ENCODE peak calls at places on chromosomes 4 and X, in eight cellular contexts. One of them, this sample, is unnamed.

GRCh38 chr4:152771736-152772533 is 7.6 kb downstream of the TIGD4 start:
- DNase-seq in Panc1: no peak
- DNase-seq in SK-N-SH: no peak
- DNase-seq in HCT116: no peak
- DNase-seq in GM12878: no peak
- DNase-seq in GM23338: no peak
- DNase-seq in K562: no peak
- DNase-seq in HepG2: no peak
- DNase-seq in this sample: no peak

GRCh38 chr4:183999435-183999834 is 94.3 kb downstream of the STOX2 start:
- DNase-seq in Panc1: no peak
- DNase-seq in SK-N-SH: no peak
- DNase-seq in HCT116: no peak
- DNase-seq in GM12878: no peak
- DNase-seq in GM23338: no peak
- DNase-seq in K562: no peak
- DNase-seq in HepG2: no peak
- DNase-seq in this sample: no peak

GRCh38 chrX:47578692-47579091 is 3.5 kb upstream of the TIMP1 start:
- DNase-seq in Panc1: no peak
- DNase-seq in SK-N-SH: no peak
- DNase-seq in HCT116: no peak
- DNase-seq in GM12878: no peak
- DNase-seq in GM23338: peak; percentile 24
- DNase-seq in K562: no peak
- DNase-seq in HepG2: no peak
- DNase-seq in this sample: no peak

GRCh38 chr4:174460684-174461083 is 61.6 kb downstream of the HPGD start:
- DNase-seq in Panc1: no peak
- DNase-seq in SK-N-SH: no peak
- DNase-seq in HCT116: no peak
- DNase-seq in GM12878: no peak
- DNase-seq in GM23338: no peak
- DNase-seq in K562: no peak
- DNase-seq in HepG2: no peak
- DNase-seq in this sample: no peak

GRCh38 chr4:40629401-40630334 is at the start of gene RBM47:
- DNase-seq in Panc1: no peak
- DNase-seq in SK-N-SH: peak; percentile 80
- DNase-seq in HCT116: peak; percentile 50
- DNase-seq in GM12878: no peak
- DNase-seq in GM23338: peak; percentile 97
- DNase-seq in K562: peak; percentile 8
- DNase-seq in HepG2: no peak
- DNase-seq in this sample: peak; percentile 58

GRCh38 chrX:150767475-150768131 is 74.4 kb downstream of the MTMR1 start:
- DNase-seq in Panc1: no peak
- DNase-seq in SK-N-SH: no peak
- DNase-seq in HCT116: no peak
- DNase-seq in GM12878: no peak
- DNase-seq in GM23338: no peak
- DNase-seq in K562: peak; percentile 62
- DNase-seq in HepG2: no peak
- DNase-seq in this sample: peak; percentile 63

GRCh38 chrX:15808254-15808653 is 18.0 kb downstream of the ZRSR2 start:
- DNase-seq in Panc1: no peak
- DNase-seq in SK-N-SH: no peak
- DNase-seq in HCT116: no peak
- DNase-seq in GM12878: no peak
- DNase-seq in GM23338: no peak
- DNase-seq in K562: no peak
- DNase-seq in HepG2: no peak
- DNase-seq in this sample: no peak

GRCh38 chr4:76279462-76279861 is 27.1 kb upstream of the STBD1 start:
- DNase-seq in Panc1: no peak
- DNase-seq in SK-N-SH: no peak
- DNase-seq in HCT116: no peak
- DNase-seq in GM12878: no peak
- DNase-seq in GM23338: no peak
- DNase-seq in K562: no peak
- DNase-seq in HepG2: no peak
- DNase-seq in this sample: no peak

GRCh38 chr4:16967722-16968121 is 69.3 kb upstream of the LDB2 start:
- DNase-seq in Panc1: no peak
- DNase-seq in SK-N-SH: no peak
- DNase-seq in HCT116: no peak
- DNase-seq in GM12878: no peak
- DNase-seq in GM23338: no peak
- DNase-seq in K562: no peak
- DNase-seq in HepG2: no peak
- DNase-seq in this sample: no peak

GRCh38 chrX:151365579-151365978 is 31.4 kb upstream of the VMA21 start:
- DNase-seq in Panc1: no peak
- DNase-seq in SK-N-SH: no peak
- DNase-seq in HCT116: no peak
- DNase-seq in GM12878: no peak
- DNase-seq in GM23338: no peak
- DNase-seq in K562: no peak
- DNase-seq in HepG2: no peak
- DNase-seq in this sample: no peak

GRCh38 chr4:8817081-8817812 is 54.4 kb downstream of the HMX1 start:
- DNase-seq in Panc1: no peak
- DNase-seq in SK-N-SH: peak; percentile 1
- DNase-seq in HCT116: no peak
- DNase-seq in GM12878: no peak
- DNase-seq in GM23338: no peak
- DNase-seq in K562: no peak
- DNase-seq in HepG2: no peak
- DNase-seq in this sample: no peak

GRCh38 chr4:145564540-145564939 is 54.6 kb upstream of the MMAA start:
- DNase-seq in Panc1: no peak
- DNase-seq in SK-N-SH: no peak
- DNase-seq in HCT116: no peak
- DNase-seq in GM12878: no peak
- DNase-seq in GM23338: peak; percentile 23
- DNase-seq in K562: no peak
- DNase-seq in HepG2: no peak
- DNase-seq in this sample: no peak

GRCh38 chr4:27397886-27398285 is 537.2 kb downstream of the STIM2 start:
- DNase-seq in Panc1: no peak
- DNase-seq in SK-N-SH: no peak
- DNase-seq in HCT116: no peak
- DNase-seq in GM12878: no peak
- DNase-seq in GM23338: no peak
- DNase-seq in K562: no peak
- DNase-seq in HepG2: no peak
- DNase-seq in this sample: no peak

GRCh38 chrX:38636949-38637819 is 75.8 kb downstream of the TSPAN7 start:
- DNase-seq in Panc1: no peak
- DNase-seq in SK-N-SH: no peak
- DNase-seq in HCT116: no peak
- DNase-seq in GM12878: no peak
- DNase-seq in GM23338: no peak
- DNase-seq in K562: no peak
- DNase-seq in HepG2: peak; percentile 82
- DNase-seq in this sample: no peak

GRCh38 chrX:49037883-49038475 is 5.2 kb downstream of the TFE3 start:
- DNase-seq in Panc1: no peak
- DNase-seq in SK-N-SH: no peak
- DNase-seq in HCT116: no peak
- DNase-seq in GM12878: no peak
- DNase-seq in GM23338: no peak
- DNase-seq in K562: peak; percentile 44
- DNase-seq in HepG2: no peak
- DNase-seq in this sample: no peak

GRCh38 chr4:67892253-67892652 is 8.5 kb upstream of the TMPRSS11D start:
- DNase-seq in Panc1: no peak
- DNase-seq in SK-N-SH: no peak
- DNase-seq in HCT116: no peak
- DNase-seq in GM12878: no peak
- DNase-seq in GM23338: no peak
- DNase-seq in K562: no peak
- DNase-seq in HepG2: no peak
- DNase-seq in this sample: no peak

GRCh38 chr4:33746979-33747378 is 2497.3 kb downstream of the ARAP2 start:
- DNase-seq in Panc1: no peak
- DNase-seq in SK-N-SH: no peak
- DNase-seq in HCT116: no peak
- DNase-seq in GM12878: no peak
- DNase-seq in GM23338: no peak
- DNase-seq in K562: no peak
- DNase-seq in HepG2: no peak
- DNase-seq in this sample: no peak

GRCh38 chr4:17688011-17688441 is 73.6 kb downstream of the MED28 start:
- DNase-seq in Panc1: no peak
- DNase-seq in SK-N-SH: no peak
- DNase-seq in HCT116: no peak
- DNase-seq in GM12878: no peak
- DNase-seq in GM23338: no peak
- DNase-seq in K562: no peak
- DNase-seq in HepG2: no peak
- DNase-seq in this sample: no peak

DNA sequence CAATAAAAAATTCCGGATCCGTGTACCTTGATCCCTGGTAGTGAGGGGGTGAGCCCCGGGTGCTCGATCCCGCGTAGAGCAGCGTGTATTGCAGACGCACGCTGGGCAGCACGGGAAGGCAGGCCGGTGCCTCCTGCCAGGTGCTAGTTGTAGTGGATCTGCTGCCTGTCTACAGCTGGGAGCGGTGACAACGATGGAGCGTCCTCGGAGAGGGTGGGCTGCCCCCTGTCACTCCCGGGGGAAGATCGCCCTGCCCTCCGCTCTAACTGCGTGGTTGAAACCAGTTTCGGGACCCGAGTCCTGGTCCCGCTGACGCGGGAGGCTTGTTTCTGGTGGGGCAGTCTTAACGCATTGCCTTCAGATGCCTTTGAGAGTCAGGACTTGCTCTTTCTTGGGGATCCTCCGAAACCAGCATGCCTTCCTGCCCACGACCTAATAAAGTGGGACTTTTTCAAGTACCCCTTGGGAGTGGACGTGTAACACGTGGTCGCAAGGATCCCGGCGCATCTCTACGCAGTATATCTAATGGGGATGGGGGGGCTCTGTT is 2.7 kb upstream of the NKX6-1 start:
- DNase-seq in Panc1: no peak
- DNase-seq in SK-N-SH: no peak
- DNase-seq in HCT116: no peak
- DNase-seq in GM12878: no peak
- DNase-seq in GM23338: peak; percentile 51
- DNase-seq in K562: no peak
- DNase-seq in HepG2: no peak
- DNase-seq in this sample: no peak
- H3K27me3 ChIP-seq in Panc1: peaks cover 3% of the 10 kb centered on the region
- H3K27me3 ChIP-seq in SK-N-SH: peaks cover 70% of the 10 kb centered on the region
- H3K27me3 ChIP-seq in HCT116: no peaks in the 10 kb centered on the region
- H3K27me3 ChIP-seq in GM12878: peaks cover 23% of the 10 kb centered on the region
- H3K27me3 ChIP-seq in GM23338: peaks cover 80% of the 10 kb centered on the region
- H3K27me3 ChIP-seq in K562: peaks cover 49% of the 10 kb centered on the region
- H3K27me3 ChIP-seq in HepG2: peaks cover 8% of the 10 kb centered on the region
- H3K27me3 ChIP-seq in this sample: peaks cover 72% of the 10 kb centered on the region

DNA sequence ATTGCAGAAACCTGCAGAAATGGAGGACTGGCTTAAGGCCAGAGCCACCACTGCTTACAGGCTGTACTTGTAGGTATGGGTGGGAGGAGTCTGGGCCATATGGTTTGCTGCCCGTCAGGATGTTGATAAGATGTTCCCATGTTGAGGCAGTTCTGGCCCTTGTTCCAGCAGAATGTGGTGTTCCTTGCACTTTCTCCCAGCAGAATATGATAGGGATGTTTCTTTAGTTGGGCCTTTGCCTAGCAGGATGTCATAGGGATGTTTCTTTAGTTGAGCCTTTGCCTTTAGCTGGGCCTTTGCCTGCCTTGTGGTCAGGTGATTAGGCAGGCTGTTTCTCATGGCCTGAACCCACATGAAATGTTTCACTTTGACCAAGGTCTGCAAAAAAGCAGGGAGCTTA is 139.1 kb upstream of the PAQR3 start:
- DNase-seq in Panc1: no peak
- DNase-seq in SK-N-SH: no peak
- DNase-seq in HCT116: no peak
- DNase-seq in GM12878: no peak
- DNase-seq in GM23338: no peak
- DNase-seq in K562: no peak
- DNase-seq in HepG2: no peak
- DNase-seq in this sample: no peak
- TF ChIP-seq REST in Panc1: no peak
- TF ChIP-seq REST in SK-N-SH: no peak
- TF ChIP-seq REST in HCT116: no peak
- TF ChIP-seq REST in GM12878: no peak
- TF ChIP-seq REST in GM23338: no peak
- TF ChIP-seq REST in K562: no peak
- TF ChIP-seq REST in HepG2: no peak
- TF ChIP-seq REST in this sample: no peak

GRCh38 chr4:137387924-137388323 is 144.4 kb downstream of the PCDH18 start:
- DNase-seq in Panc1: no peak
- DNase-seq in SK-N-SH: no peak
- DNase-seq in HCT116: no peak
- DNase-seq in GM12878: no peak
- DNase-seq in GM23338: no peak
- DNase-seq in K562: no peak
- DNase-seq in HepG2: no peak
- DNase-seq in this sample: no peak

GRCh38 chr4:137390707-137391106 is 141.6 kb downstream of the PCDH18 start:
- DNase-seq in Panc1: no peak
- DNase-seq in SK-N-SH: no peak
- DNase-seq in HCT116: no peak
- DNase-seq in GM12878: no peak
- DNase-seq in GM23338: no peak
- DNase-seq in K562: no peak
- DNase-seq in HepG2: no peak
- DNase-seq in this sample: no peak

GRCh38 chr4:137390141-137390540 is 142.2 kb downstream of the PCDH18 start:
- DNase-seq in Panc1: no peak
- DNase-seq in SK-N-SH: no peak
- DNase-seq in HCT116: no peak
- DNase-seq in GM12878: no peak
- DNase-seq in GM23338: no peak
- DNase-seq in K562: no peak
- DNase-seq in HepG2: no peak
- DNase-seq in this sample: no peak

GRCh38 chr4:137394000-137394399 is 138.3 kb downstream of the PCDH18 start:
- DNase-seq in Panc1: no peak
- DNase-seq in SK-N-SH: no peak
- DNase-seq in HCT116: no peak
- DNase-seq in GM12878: no peak
- DNase-seq in GM23338: no peak
- DNase-seq in K562: no peak
- DNase-seq in HepG2: no peak
- DNase-seq in this sample: no peak

GRCh38 chr4:137393043-137393442 is 139.3 kb downstream of the PCDH18 start:
- DNase-seq in Panc1: no peak
- DNase-seq in SK-N-SH: peak; percentile 28
- DNase-seq in HCT116: no peak
- DNase-seq in GM12878: no peak
- DNase-seq in GM23338: no peak
- DNase-seq in K562: no peak
- DNase-seq in HepG2: no peak
- DNase-seq in this sample: no peak
- H3K27me3 ChIP-seq in Panc1: no peaks in the 10 kb centered on the region
- H3K27me3 ChIP-seq in SK-N-SH: no peaks in the 10 kb centered on the region
- H3K27me3 ChIP-seq in HCT116: no peaks in the 10 kb centered on the region
- H3K27me3 ChIP-seq in GM12878: no peaks in the 10 kb centered on the region
- H3K27me3 ChIP-seq in GM23338: no peaks in the 10 kb centered on the region
- H3K27me3 ChIP-seq in K562: no peaks in the 10 kb centered on the region
- H3K27me3 ChIP-seq in HepG2: no peaks in the 10 kb centered on the region
- H3K27me3 ChIP-seq in this sample: no peaks in the 10 kb centered on the region

GRCh38 chr4:4704267-4704666 is 155.2 kb upstream of the MSX1 start:
- DNase-seq in Panc1: no peak
- DNase-seq in SK-N-SH: no peak
- DNase-seq in HCT116: no peak
- DNase-seq in GM12878: no peak
- DNase-seq in GM23338: no peak
- DNase-seq in K562: no peak
- DNase-seq in HepG2: no peak
- DNase-seq in this sample: peak; percentile 74
- TF ChIP-seq REST in Panc1: no peak
- TF ChIP-seq REST in SK-N-SH: no peak
- TF ChIP-seq REST in HCT116: no peak
- TF ChIP-seq REST in GM12878: no peak
- TF ChIP-seq REST in GM23338: no peak
- TF ChIP-seq REST in K562: no peak
- TF ChIP-seq REST in HepG2: no peak
- TF ChIP-seq REST in this sample: no peak